ENCODE peak calls at places on chromosomes 1 and 21, in nine cellular contexts. E, C, W, A, B, S, L, I and Z are unnamed samples.

GRCh38 chr1:16243936-16244649 is 7.1 kb upstream of the CPLANE2 start:
- DNase-seq in E (peak; percentile 69), C (peak; percentile 70), W (peak; percentile 89), A (peak; percentile 73), B (peak; percentile 84), S (peak; percentile 70), L (peak; percentile 88), I (peak; percentile 83), Z (peak; percentile 66)

GRCh38 chr1:178541829-178542553 is 29.1 kb downstream of the TEX35 start:
- DNase-seq in E (peak; percentile 7), C (peak; percentile 22), W (peak; percentile 65), A (peak; percentile 31), B (peak; percentile 70), S (no peak), L (peak; percentile 31), I (peak; percentile 44), Z (no peak)

GRCh38 chr1:58143972-58144752 is 402.4 kb downstream of the OMA1 start:
- DNase-seq in E (no peak), C (no peak), W (no peak), A (no peak), B (no peak), S (no peak), L (peak; percentile 60), I (no peak), Z (no peak)

GRCh38 chr21:41961282-41961701 is 7.5 kb upstream of the C2CD2 start:
- DNase-seq in E (peak; percentile 80), C (no peak), W (no peak), A (no peak), B (no peak), S (no peak), L (no peak), I (no peak), Z (no peak)

GRCh38 chr1:89633103-89633744 is at the start of gene LRRC8C:
- DNase-seq in E (peak; percentile 59), C (peak; percentile 59), W (peak; percentile 49), A (peak; percentile 44), B (peak; percentile 78), S (peak; percentile 26), L (peak; percentile 81), I (peak; percentile 51), Z (no peak)

GRCh38 chr1:2935766-2936390 is 85.4 kb upstream of the ACTRT2 start:
- DNase-seq in E (no peak), C (no peak), W (no peak), A (no peak), B (no peak), S (no peak), L (no peak), I (no peak), Z (no peak)

GRCh38 chr1:24308365-24309015 is 10.7 kb upstream of the GRHL3 start:
- DNase-seq in E (no peak), C (no peak), W (no peak), A (no peak), B (peak; percentile 20), S (no peak), L (peak; percentile 32), I (no peak), Z (no peak)

GRCh38 chr1:98086796-98087195 is 166.0 kb upstream of the DPYD start:
- DNase-seq in E (peak; percentile 100), C (no peak), W (no peak), A (no peak), B (no peak), S (no peak), L (peak; percentile 71), I (no peak), Z (peak; percentile 85)

DNA sequence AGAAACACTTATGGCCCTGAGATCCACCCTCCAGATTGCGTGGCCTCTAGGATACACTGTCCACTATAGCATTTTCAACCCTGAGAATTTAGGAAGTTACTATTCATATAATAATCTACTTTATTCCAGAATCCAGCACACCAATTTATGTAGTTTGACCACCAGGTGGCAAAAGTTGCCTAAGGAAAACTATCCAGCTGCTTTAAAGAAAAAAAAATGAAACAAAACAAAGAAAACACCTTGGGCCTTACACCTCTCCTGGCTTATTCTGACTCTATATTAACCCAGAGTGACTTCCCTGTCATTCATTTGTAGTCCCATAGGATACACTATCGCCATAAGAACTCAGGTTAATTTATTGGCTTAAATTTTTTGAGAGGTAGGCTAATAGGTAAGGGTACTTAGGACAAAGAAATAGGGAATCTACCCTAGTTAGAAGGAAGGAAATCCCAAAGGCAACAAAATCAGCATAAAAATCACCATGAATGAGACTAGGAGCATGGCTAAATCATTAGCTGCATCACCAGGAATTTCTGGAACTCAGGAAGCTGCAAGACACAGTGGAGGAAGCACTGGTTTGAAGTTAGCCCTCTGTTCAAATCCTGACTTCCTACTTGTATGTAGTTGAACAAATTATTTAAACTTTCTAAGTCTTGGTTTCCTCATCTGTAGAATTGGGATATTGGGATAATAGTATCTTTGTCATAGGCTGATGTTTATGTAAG is 107.5 kb downstream of the SPAG17 start:
- DNase-seq in E (peak; percentile 22), C (no peak), W (no peak), A (no peak), B (no peak), S (no peak), L (peak; percentile 37), I (no peak), Z (no peak)
- TF ChIP-seq CTCF in E (peak; percentile 60), C (peak; percentile 15), W (peak; percentile 41), A (peak; percentile 75), B (peak; percentile 57), S (no peak), L (peak; percentile 57), I (peak; percentile 4), Z (peak; percentile 48)

GRCh38 chr1:108830119-108831008 is 26.5 kb downstream of the AKNAD1 start:
- DNase-seq in E (peak; percentile 98), C (peak; percentile 72), W (peak; percentile 60), A (no peak), B (no peak), S (peak; percentile 54), L (no peak), I (peak; percentile 83), Z (peak; percentile 96)

GRCh38 chr1:108829498-108829916 is 27.4 kb downstream of the AKNAD1 start:
- DNase-seq in E (peak; percentile 68), C (no peak), W (no peak), A (no peak), B (no peak), S (no peak), L (no peak), I (no peak), Z (peak; percentile 55)

GRCh38 chr1:108832929-108833328 is 24.0 kb downstream of the AKNAD1 start:
- DNase-seq in E (no peak), C (no peak), W (no peak), A (no peak), B (no peak), S (no peak), L (no peak), I (no peak), Z (no peak)

GRCh38 chr1:108828074-108828961 is 28.6 kb downstream of the AKNAD1 start:
- DNase-seq in E (peak; percentile 72), C (peak; percentile 79), W (peak; percentile 79), A (peak; percentile 79), B (peak; percentile 79), S (peak; percentile 92), L (peak; percentile 82), I (peak; percentile 82), Z (peak; percentile 96)

DNA sequence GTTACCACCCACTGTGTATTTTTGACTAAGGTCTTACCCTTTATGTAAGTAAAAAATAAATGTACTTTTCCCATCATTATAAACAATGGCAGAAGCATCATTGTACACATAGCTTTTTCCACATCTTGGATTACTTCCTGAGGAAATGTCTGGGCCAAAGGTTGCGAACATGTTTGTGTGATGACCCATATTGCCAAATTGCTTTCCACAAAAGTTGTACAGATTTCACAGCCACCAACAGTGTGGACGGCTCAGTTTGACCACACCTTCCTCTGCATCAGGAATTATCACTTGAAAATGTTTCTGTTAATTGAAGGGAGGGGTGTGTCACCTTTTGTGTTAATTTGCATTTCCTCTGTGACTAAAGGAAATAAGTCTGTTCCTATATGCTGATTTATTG is 25.7 kb downstream of the AKNAD1 start:
- DNase-seq in E (peak; percentile 67), C (no peak), W (no peak), A (no peak), B (no peak), S (no peak), L (no peak), I (no peak), Z (peak; percentile 80)
- TF ChIP-seq CTCF in E (no peak), C (no peak), W (no peak), A (no peak), B (no peak), S (no peak), L (no peak), I (no peak), Z (no peak)

DNA sequence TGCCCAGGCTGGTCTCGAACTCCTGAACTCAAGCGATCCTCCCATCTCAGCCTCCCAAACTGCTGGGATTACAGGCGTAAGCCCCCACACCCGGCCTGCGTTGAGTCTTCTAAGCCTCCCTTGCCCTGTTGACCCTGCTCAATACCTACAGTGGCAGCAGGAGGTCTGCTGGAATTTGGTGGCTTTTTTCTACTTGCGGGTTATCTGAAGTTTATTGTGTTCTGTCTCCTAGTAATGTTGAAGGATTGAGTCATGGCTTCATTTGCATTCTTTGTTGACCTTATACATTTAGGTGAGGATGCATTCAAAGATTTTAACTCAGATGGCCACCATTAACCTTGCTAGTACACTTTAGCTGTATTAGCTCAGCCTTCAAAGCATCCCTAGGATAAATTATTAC is 9.6 kb upstream of the NPPB start:
- DNase-seq in E (no peak), C (no peak), W (no peak), A (no peak), B (no peak), S (no peak), L (no peak), I (no peak), Z (no peak)
- TF ChIP-seq CTCF in E (no peak), C (no peak), W (no peak), A (no peak), B (no peak), S (no peak), L (no peak), I (no peak), Z (no peak)

GRCh38 chr1:9823693-9823942 is 147 bp downstream of the CLSTN1 start:
- DNase-seq in E (no peak), C (no peak), W (no peak), A (no peak), B (no peak), S (no peak), L (no peak), I (no peak), Z (no peak)

GRCh38 chr1:9821710-9822109 is 2.1 kb downstream of the CLSTN1 start:
- DNase-seq in E (no peak), C (no peak), W (no peak), A (no peak), B (no peak), S (no peak), L (no peak), I (no peak), Z (no peak)

GRCh38 chr1:9822490-9822889 is 1.3 kb downstream of the CLSTN1 start:
- DNase-seq in E (no peak), C (no peak), W (no peak), A (no peak), B (no peak), S (no peak), L (no peak), I (no peak), Z (no peak)

GRCh38 chr1:9823943-9824701 is at the start of gene CLSTN1:
- DNase-seq in E (peak; percentile 85), C (peak; percentile 90), W (peak; percentile 89), A (peak; percentile 84), B (peak; percentile 92), S (peak; percentile 79), L (peak; percentile 95), I (peak; percentile 91), Z (no peak)

DNA sequence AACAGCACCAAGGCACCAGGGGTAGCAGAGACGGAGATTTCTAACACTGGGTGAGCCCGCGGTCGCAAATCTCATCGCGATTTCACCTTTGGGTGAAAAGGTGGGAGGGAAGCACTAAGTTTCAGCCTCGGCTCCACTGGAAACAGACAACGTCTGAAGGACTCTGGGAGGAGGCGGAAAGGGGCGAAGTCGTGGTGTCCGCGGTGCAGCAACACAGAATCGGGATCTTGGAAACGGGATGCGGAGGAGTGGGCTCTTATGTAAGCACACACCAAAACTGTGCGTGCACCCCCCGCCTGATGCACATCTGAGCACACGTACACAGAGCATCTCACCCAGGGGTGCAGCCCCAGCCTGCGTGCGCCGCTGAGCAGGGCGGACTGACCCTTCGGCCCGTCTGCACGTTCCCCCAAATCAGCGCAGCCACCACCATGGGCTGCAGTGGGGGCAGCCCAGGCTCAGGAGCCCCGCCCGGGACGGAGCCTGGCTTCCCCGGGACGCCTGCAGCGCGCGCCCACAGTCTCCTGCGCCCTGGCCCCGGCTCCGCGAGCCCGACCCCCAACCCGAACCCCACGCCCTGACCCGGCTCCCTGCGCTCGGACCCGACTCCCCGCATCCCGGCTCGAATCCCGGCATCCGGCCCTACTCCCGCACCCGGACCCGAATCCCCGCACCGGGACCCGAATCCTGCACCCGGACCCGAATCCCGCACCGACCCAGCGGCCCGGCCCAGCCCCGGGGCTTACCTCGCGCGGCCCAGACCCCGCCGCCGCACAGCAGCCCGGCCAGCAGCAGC is 670 bp downstream of the CLSTN1 start:
- DNase-seq in E (peak; percentile 26), C (peak; percentile 68), W (no peak), A (no peak), B (peak; percentile 60), S (no peak), L (peak; percentile 37), I (peak; percentile 44), Z (no peak)
- TF ChIP-seq CTCF in E (no peak), C (no peak), W (no peak), A (no peak), B (no peak), S (no peak), L (no peak), I (no peak), Z (no peak)